ENCODE peak calls at places on chromosomes 11 and 22, in four cellular contexts. L, K, U and M are unnamed samples.

GRCh38 chr22:31313366-31314147 is 21.3 kb upstream of the PIK3IP1 start:
- DNase-seq in L (peak; percentile 86), K (peak; percentile 86), U (peak; percentile 43), M (peak; percentile 77)

GRCh38 chr11:62398011-62398994 is 20.5 kb upstream of the SCGB1A1 start:
- DNase-seq in L (peak; percentile 41), K (no peak), U (peak; percentile 63), M (peak; percentile 3)

GRCh38 chr11:122235615-122236014 is 119.6 kb upstream of the BLID start:
- DNase-seq in L (peak; percentile 69), K (no peak), U (peak; percentile 93), M (no peak)

GRCh38 chr22:32771761-32772160 is 29.7 kb upstream of the TIMP3 start:
- DNase-seq in L (no peak), K (no peak), U (no peak), M (no peak)

GRCh38 chr22:30314918-30315317 is 11.8 kb downstream of the TBC1D10A start:
- DNase-seq in L (no peak), K (peak; percentile 60), U (peak; percentile 32), M (no peak)

GRCh38 chr11:17263803-17264202 is 12.7 kb upstream of the NUCB2 start:
- DNase-seq in L (peak; percentile 36), K (peak; percentile 34), U (peak; percentile 65), M (no peak)

GRCh38 chr11:3949132-3949531 is 93.7 kb downstream of the STIM1 start:
- DNase-seq in L (no peak), K (no peak), U (no peak), M (no peak)

GRCh38 chr11:92131289-92131890 is 93.2 kb upstream of the FAT3 start:
- DNase-seq in L (peak; percentile 57), K (no peak), U (peak; percentile 78), M (no peak)

GRCh38 chr11:43986327-43986726 is 43.9 kb downstream of the C11orf96 start:
- DNase-seq in L (no peak), K (no peak), U (no peak), M (no peak)

GRCh38 chr11:81596709-81597108 is 1137.0 kb downstream of the FAM181B start:
- DNase-seq in L (no peak), K (no peak), U (no peak), M (no peak)

GRCh38 chr22:28402539-28402938 is 277.1 kb downstream of the TTC28 start:
- DNase-seq in L (no peak), K (no peak), U (no peak), M (no peak)

GRCh38 chr11:90222152-90222458 is 744 bp downstream of the CHORDC1 start:
- DNase-seq in L (no peak), K (no peak), U (no peak), M (no peak)

GRCh38 chr11:116465056-116465455 is 307.7 kb downstream of the BUD13 start:
- DNase-seq in L (no peak), K (no peak), U (no peak), M (no peak)

GRCh38 chr11:29336727-29337212 is 680.1 kb downstream of the KCNA4 start:
- DNase-seq in L (peak; percentile 35), K (no peak), U (peak; percentile 87), M (no peak)

GRCh38 chr11:72692498-72693237 is 18.4 kb upstream of the PDE2A start:
- DNase-seq in L (no peak), K (no peak), U (no peak), M (no peak)